ENCODE peak calls at places on chromosome 20, in nine cellular contexts. I is central memory CD8-positive, alpha-beta T cell; Q is GM20000; U is stimulated activated CD4-positive, alpha-beta T cell treated with anti-CD3 and anti-CD28 coated beads, Interleukin-4, amount 100 ng/mL, for 48 hours; A is H54; T is EH; W is NB4; N is activated CD8-positive, alpha-beta memory T cell treated with anti-CD3 and anti-CD28 coated beads for 24 hours; Y is mucosa of gallbladder. P is an unnamed sample.

GRCh38 chr20:59812286-59813125 is 120.9 kb downstream of the SYCP2 start:
- DNase-seq in I (peak; percentile 4), Q (no peak), U (no peak), A (no peak), T (no peak), W (no peak), N (no peak), Y (peak; percentile 7), P (peak; percentile 23)

GRCh38 chr20:1893721-1894470 is 1.3 kb upstream of the SIRPA start:
- DNase-seq in I (no peak), Q (no peak), U (no peak), A (no peak), T (peak; percentile 42), W (peak; percentile 78), N (no peak), Y (peak; percentile 62), P (no peak)

GRCh38 chr20:2305479-2305878 is 9.7 kb downstream of the TGM3 start:
- DNase-seq in I (no peak), Q (no peak), U (no peak), A (no peak), T (no peak), W (no peak), N (no peak), Y (no peak), P (no peak)

GRCh38 chr20:23061262-23061661 is 11.8 kb upstream of the THBD start:
- DNase-seq in I (no peak), Q (no peak), U (no peak), A (no peak), T (no peak), W (no peak), N (no peak), Y (no peak), P (no peak)

GRCh38 chr20:35463455-35464300 is 8.3 kb downstream of the CEP250 start:
- DNase-seq in I (peak; percentile 31), Q (peak; percentile 64), U (peak; percentile 32), A (peak; percentile 47), T (peak; percentile 73), W (peak; percentile 80), N (peak; percentile 69), Y (peak; percentile 67), P (peak; percentile 35)

GRCh38 chr20:39752235-39752876 is 790.2 kb downstream of the DHX35 start:
- DNase-seq in I (no peak), Q (no peak), U (no peak), A (no peak), T (no peak), W (no peak), N (no peak), Y (no peak), P (no peak)

GRCh38 chr20:312067-312466 is 13.3 kb upstream of the SOX12 start:
- DNase-seq in I (no peak), Q (no peak), U (no peak), A (no peak), T (no peak), W (no peak), N (no peak), Y (no peak), P (no peak)

GRCh38 chr20:9119776-9120175 is 50.9 kb downstream of the PLCB4 start:
- DNase-seq in I (no peak), Q (no peak), U (no peak), A (no peak), T (peak; percentile 71), W (no peak), N (no peak), Y (peak; percentile 21), P (no peak)

GRCh38 chr20:51009303-51010042 is 13.4 kb downstream of the KCNG1 start:
- DNase-seq in I (no peak), Q (no peak), U (no peak), A (no peak), T (no peak), W (no peak), N (no peak), Y (no peak), P (no peak)

GRCh38 chr20:62236674-62236996 is 1.7 kb upstream of the OSBPL2 start:
- DNase-seq in I (no peak), Q (no peak), U (no peak), A (no peak), T (peak; percentile 9), W (no peak), N (no peak), Y (no peak), P (no peak)

GRCh38 chr20:32012159-32012682 is 2.0 kb downstream of the CCM2L start:
- DNase-seq in I (no peak), Q (no peak), U (no peak), A (no peak), T (no peak), W (no peak), N (no peak), Y (no peak), P (no peak)

GRCh38 chr20:47586648-47587306 is 85.1 kb downstream of the NCOA3 start:
- DNase-seq in I (no peak), Q (no peak), U (no peak), A (no peak), T (peak; percentile 24), W (no peak), N (no peak), Y (no peak), P (no peak)

GRCh38 chr20:24694157-24694726 is 224.8 kb downstream of the SYNDIG1 start:
- DNase-seq in I (no peak), Q (no peak), U (no peak), A (no peak), T (no peak), W (no peak), N (peak; percentile 13), Y (peak; percentile 9), P (peak; percentile 28)

GRCh38 chr20:56111951-56112730 is 106.8 kb upstream of the CBLN4 start:
- DNase-seq in I (no peak), Q (no peak), U (no peak), A (no peak), T (no peak), W (peak; percentile 35), N (no peak), Y (no peak), P (no peak)

GRCh38 chr20:62703853-62704228 is 4.8 kb upstream of the NTSR1 start:
- DNase-seq in I (no peak), Q (no peak), U (no peak), A (no peak), T (no peak), W (no peak), N (no peak), Y (no peak), P (no peak)

GRCh38 chr20:3654326-3655031 is 8.7 kb downstream of the GFRA4 start:
- DNase-seq in I (no peak), Q (no peak), U (no peak), A (no peak), T (no peak), W (no peak), N (no peak), Y (no peak), P (no peak)

GRCh38 chr20:10337291-10337690 is 96.7 kb downstream of the MKKS start:
- DNase-seq in I (no peak), Q (no peak), U (no peak), A (no peak), T (no peak), W (no peak), N (no peak), Y (no peak), P (no peak)

GRCh38 chr20:38893485-38894090 is 32.6 kb upstream of the FAM83D start:
- DNase-seq in I (peak; percentile 82), Q (peak; percentile 82), U (peak; percentile 75), A (peak; percentile 74), T (peak; percentile 46), W (peak; percentile 70), N (peak; percentile 93), Y (peak; percentile 64), P (peak; percentile 90)

GRCh38 chr20:1326031-1326930 is 2.7 kb downstream of the SDCBP2 start:
- DNase-seq in I (peak; percentile 15), Q (no peak), U (no peak), A (no peak), T (peak; percentile 47), W (no peak), N (peak; percentile 42), Y (peak; percentile 34), P (peak; percentile 47)

GRCh38 chr20:57927376-57927775 is 217.6 kb upstream of the PMEPA1 start:
- DNase-seq in I (no peak), Q (no peak), U (no peak), A (no peak), T (no peak), W (no peak), N (no peak), Y (no peak), P (no peak)

GRCh38 chr20:25494506-25495188 is 87.2 kb downstream of the GINS1 start:
- DNase-seq in I (no peak), Q (no peak), U (no peak), A (no peak), T (no peak), W (no peak), N (no peak), Y (no peak), P (no peak)

GRCh38 chr20:14830899-14831298 is 493.5 kb upstream of the FLRT3 start:
- DNase-seq in I (no peak), Q (no peak), U (no peak), A (no peak), T (no peak), W (no peak), N (no peak), Y (no peak), P (no peak)

GRCh38 chr20:4415281-4415680 is 306.4 kb upstream of the PRND start:
- DNase-seq in I (no peak), Q (no peak), U (no peak), A (no peak), T (no peak), W (no peak), N (no peak), Y (no peak), P (no peak)

GRCh38 chr20:58611236-58612020 is 39.7 kb upstream of the STX16 start:
- DNase-seq in I (no peak), Q (no peak), U (no peak), A (no peak), T (no peak), W (no peak), N (no peak), Y (no peak), P (no peak)

GRCh38 chr20:58706150-58706892 is 13.7 kb downstream of the NPEPL1 start:
- DNase-seq in I (no peak), Q (no peak), U (no peak), A (no peak), T (no peak), W (no peak), N (no peak), Y (peak; percentile 7), P (peak; percentile 44)

GRCh38 chr20:38212806-38213606 is 47.5 kb downstream of the KIAA1755 start:
- DNase-seq in I (no peak), Q (no peak), U (no peak), A (no peak), T (no peak), W (no peak), N (no peak), Y (no peak), P (no peak)

GRCh38 chr20:7742479-7742878 is 197.8 kb downstream of the HAO1 start:
- DNase-seq in I (no peak), Q (no peak), U (no peak), A (peak; percentile 18), T (no peak), W (no peak), N (no peak), Y (peak; percentile 51), P (no peak)

GRCh38 chr20:49724637-49725606 is 11.2 kb upstream of the B4GALT5 start:
- DNase-seq in I (no peak), Q (no peak), U (no peak), A (no peak), T (peak; percentile 40), W (peak; percentile 87), N (no peak), Y (peak; percentile 20), P (no peak)

GRCh38 chr20:47252879-47253307 is 103.6 kb downstream of the ZMYND8 start:
- DNase-seq in I (no peak), Q (no peak), U (no peak), A (no peak), T (no peak), W (no peak), N (no peak), Y (no peak), P (no peak)

GRCh38 chr20:32019156-32019510 is 8.9 kb downstream of the CCM2L start:
- DNase-seq in I (no peak), Q (peak; percentile 58), U (no peak), A (no peak), T (peak; percentile 3), W (no peak), N (no peak), Y (no peak), P (no peak)

GRCh38 chr20:19995220-19995863 is 21.8 kb upstream of the NAA20 start:
- DNase-seq in I (no peak), Q (peak; percentile 61), U (no peak), A (no peak), T (peak; percentile 80), W (peak; percentile 73), N (no peak), Y (no peak), P (no peak)